ENCODE peak calls at places on chromosomes 7 and 10, in seven cellular contexts. P is choroid plexus epithelial cell, E is left lobe of liver, F is heart left ventricle, V is ELF-1, J is uterus, T is Peyer's patch. Y is an unnamed sample.

GRCh38 chr7:65910237-65910636 is 37.4 kb downstream of the VKORC1L1 start:
- DNase-seq in P (peak; percentile 39), E (no peak), F (no peak), J (no peak), V (no peak), T (no peak), Y (no peak)

GRCh38 chr7:139762886-139763285 is 14.9 kb downstream of the HIPK2 start:
- DNase-seq in P (peak; percentile 60), T (no peak), F (no peak), V (no peak), E (no peak), J (no peak), Y (no peak)

GRCh38 chr7:44057181-44057848 is 8.1 kb downstream of the PGAM2 start:
- DNase-seq in J (peak; percentile 11), P (no peak), V (no peak), E (peak; percentile 39), T (peak; percentile 42), F (no peak), Y (no peak)

GRCh38 chr10:114571316-114571999 is 86.6 kb downstream of the ABLIM1 start:
- DNase-seq in T (no peak), J (peak; percentile 33), V (no peak), F (no peak), P (peak; percentile 4), E (no peak), Y (no peak)

GRCh38 chr7:20114463-20114862 is 102.7 kb downstream of the MACC1 start:
- DNase-seq in T (peak; percentile 49), E (no peak), F (no peak), J (no peak), V (peak; percentile 24), P (no peak), Y (peak; percentile 12)

GRCh38 chr7:69898189-69898588 is 299.9 kb downstream of the AUTS2 start:
- DNase-seq in J (no peak), T (no peak), F (no peak), P (no peak), E (no peak), V (no peak), Y (no peak)

GRCh38 chr7:90167361-90167760 is 13.1 kb downstream of the STEAP1 start:
- DNase-seq in J (no peak), F (no peak), E (no peak), T (no peak), V (no peak), P (no peak), Y (no peak)

GRCh38 chr7:152857272-152857671 is 97.7 kb downstream of the ACTR3B start:
- DNase-seq in E (no peak), J (no peak), V (no peak), P (no peak), T (no peak), F (no peak), Y (no peak)

GRCh38 chr7:6654842-6655610 is 17.9 kb downstream of the ZNF316 start:
- DNase-seq in V (no peak), J (no peak), P (no peak), T (no peak), E (no peak), F (no peak), Y (no peak)

GRCh38 chr7:85770332-85770731 is 583.5 kb upstream of the SEMA3D start:
- DNase-seq in F (no peak), P (peak; percentile 33), T (no peak), J (no peak), E (no peak), V (no peak), Y (no peak)

Y was measured in heart right ventricle.